ENCODE peak calls at places on chromosome 19, in six cellular contexts. One of them, this sample, is unnamed.
A peak's percentile ranks its signal among the peaks of the same experiment; 100 is the strongest.

GRCh38 chr19:56105090-56105701 is 15.9 kb downstream of the ZNF787 start:
- DNase-seq in body of pancreas: peak; percentile 86
- DNase-seq in thoracic aorta: peak; percentile 30
- DNase-seq in mesothelial cell of epicardium: peak; percentile 60
- DNase-seq in AG04450: no peak
- DNase-seq in cardiac muscle cell: peak; percentile 78
- DNase-seq in this sample: no peak

GRCh38 chr19:33815410-33816340 is 19.0 kb downstream of the KCTD15 start:
- DNase-seq in body of pancreas: no peak
- DNase-seq in thoracic aorta: no peak
- DNase-seq in mesothelial cell of epicardium: no peak
- DNase-seq in AG04450: no peak
- DNase-seq in cardiac muscle cell: no peak
- DNase-seq in this sample: no peak

GRCh38 chr19:5048727-5049553 is 80.0 kb downstream of the KDM4B start:
- DNase-seq in body of pancreas: no peak
- DNase-seq in thoracic aorta: peak; percentile 35
- DNase-seq in mesothelial cell of epicardium: no peak
- DNase-seq in AG04450: no peak
- DNase-seq in cardiac muscle cell: no peak
- DNase-seq in this sample: no peak

GRCh38 chr19:14089662-14090508 is 666 bp downstream of the SAMD1 start:
- DNase-seq in body of pancreas: peak; percentile 57
- DNase-seq in thoracic aorta: no peak
- DNase-seq in mesothelial cell of epicardium: peak; percentile 69
- DNase-seq in AG04450: no peak
- DNase-seq in cardiac muscle cell: peak; percentile 82
- DNase-seq in this sample: peak; percentile 73

GRCh38 chr19:13195678-13196077 is 45.5 kb downstream of the IER2 start:
- DNase-seq in body of pancreas: peak; percentile 83
- DNase-seq in thoracic aorta: no peak
- DNase-seq in mesothelial cell of epicardium: no peak
- DNase-seq in AG04450: no peak
- DNase-seq in cardiac muscle cell: peak; percentile 61
- DNase-seq in this sample: peak; percentile 65

GRCh38 chr19:38809592-38810252 is 3.0 kb downstream of the LGALS4 start:
- DNase-seq in body of pancreas: no peak
- DNase-seq in thoracic aorta: no peak
- DNase-seq in mesothelial cell of epicardium: no peak
- DNase-seq in AG04450: no peak
- DNase-seq in cardiac muscle cell: no peak
- DNase-seq in this sample: no peak

GRCh38 chr19:38781058-38781457 is 7.7 kb upstream of the LGALS7 start:
- DNase-seq in body of pancreas: no peak
- DNase-seq in thoracic aorta: no peak
- DNase-seq in mesothelial cell of epicardium: no peak
- DNase-seq in AG04450: no peak
- DNase-seq in cardiac muscle cell: no peak
- DNase-seq in this sample: no peak

GRCh38 chr19:30557927-30558557 is 185.9 kb downstream of the ZNF536 start:
- DNase-seq in body of pancreas: no peak
- DNase-seq in thoracic aorta: no peak
- DNase-seq in mesothelial cell of epicardium: no peak
- DNase-seq in AG04450: no peak
- DNase-seq in cardiac muscle cell: no peak
- DNase-seq in this sample: no peak

GRCh38 chr19:4059931-4060620 is 6.6 kb downstream of the ZBTB7A start:
- DNase-seq in body of pancreas: peak; percentile 48
- DNase-seq in thoracic aorta: no peak
- DNase-seq in mesothelial cell of epicardium: no peak
- DNase-seq in AG04450: no peak
- DNase-seq in cardiac muscle cell: no peak
- DNase-seq in this sample: no peak

GRCh38 chr19:43353606-43354304 is at the start of gene CD177:
- DNase-seq in body of pancreas: no peak
- DNase-seq in thoracic aorta: no peak
- DNase-seq in mesothelial cell of epicardium: no peak
- DNase-seq in AG04450: no peak
- DNase-seq in cardiac muscle cell: peak; percentile 13
- DNase-seq in this sample: no peak

GRCh38 chr19:18496167-18496979 is 25.5 kb downstream of the ELL start:
- DNase-seq in body of pancreas: peak; percentile 78
- DNase-seq in thoracic aorta: no peak
- DNase-seq in mesothelial cell of epicardium: no peak
- DNase-seq in AG04450: no peak
- DNase-seq in cardiac muscle cell: no peak
- DNase-seq in this sample: peak; percentile 67

GRCh38 chr19:49155830-49156346 is 692 bp upstream of the HRC start:
- DNase-seq in body of pancreas: no peak
- DNase-seq in thoracic aorta: no peak
- DNase-seq in mesothelial cell of epicardium: no peak
- DNase-seq in AG04450: no peak
- DNase-seq in cardiac muscle cell: peak; percentile 80
- DNase-seq in this sample: no peak

GRCh38 chr19:49555600-49556411 is 24.6 kb downstream of the NOSIP start:
- DNase-seq in body of pancreas: peak; percentile 96
- DNase-seq in thoracic aorta: no peak
- DNase-seq in mesothelial cell of epicardium: peak; percentile 50
- DNase-seq in AG04450: no peak
- DNase-seq in cardiac muscle cell: peak; percentile 90
- DNase-seq in this sample: no peak

GRCh38 chr19:37955986-37956385 is 49.0 kb downstream of the SIPA1L3 start:
- DNase-seq in body of pancreas: no peak
- DNase-seq in thoracic aorta: no peak
- DNase-seq in mesothelial cell of epicardium: no peak
- DNase-seq in AG04450: no peak
- DNase-seq in cardiac muscle cell: no peak
- DNase-seq in this sample: no peak

GRCh38 chr19:47427241-47428176 is 8.2 kb upstream of the MEIS3 start:
- DNase-seq in body of pancreas: peak; percentile 64
- DNase-seq in thoracic aorta: no peak
- DNase-seq in mesothelial cell of epicardium: peak; percentile 93
- DNase-seq in AG04450: no peak
- DNase-seq in cardiac muscle cell: peak; percentile 85
- DNase-seq in this sample: peak; percentile 87

GRCh38 chr19:35736913-35737886 is 5.1 kb downstream of the IGFLR1 start:
- DNase-seq in body of pancreas: no peak
- DNase-seq in thoracic aorta: no peak
- DNase-seq in mesothelial cell of epicardium: no peak
- DNase-seq in AG04450: no peak
- DNase-seq in cardiac muscle cell: no peak
- DNase-seq in this sample: peak; percentile 31
- TF ChIP-seq CTCF in body of pancreas: no peak
- TF ChIP-seq CTCF in thoracic aorta: no peak
- TF ChIP-seq CTCF in mesothelial cell of epicardium: peak; percentile 25
- TF ChIP-seq CTCF in AG04450: peak; percentile 9
- TF ChIP-seq CTCF in cardiac muscle cell: peak; percentile 2
- TF ChIP-seq CTCF in this sample: peak; percentile 34

GRCh38 chr19:45091031-45091918 is 1.7 kb upstream of the PPP1R37 start:
- DNase-seq in body of pancreas: peak; percentile 99
- DNase-seq in thoracic aorta: peak; percentile 94
- DNase-seq in mesothelial cell of epicardium: peak; percentile 99
- DNase-seq in AG04450: peak; percentile 98
- DNase-seq in cardiac muscle cell: peak; percentile 100
- DNase-seq in this sample: peak; percentile 89
- TF ChIP-seq CTCF in body of pancreas: peak; percentile 19
- TF ChIP-seq CTCF in thoracic aorta: no peak
- TF ChIP-seq CTCF in mesothelial cell of epicardium: no peak
- TF ChIP-seq CTCF in AG04450: no peak
- TF ChIP-seq CTCF in cardiac muscle cell: no peak
- TF ChIP-seq CTCF in this sample: no peak

DNA sequence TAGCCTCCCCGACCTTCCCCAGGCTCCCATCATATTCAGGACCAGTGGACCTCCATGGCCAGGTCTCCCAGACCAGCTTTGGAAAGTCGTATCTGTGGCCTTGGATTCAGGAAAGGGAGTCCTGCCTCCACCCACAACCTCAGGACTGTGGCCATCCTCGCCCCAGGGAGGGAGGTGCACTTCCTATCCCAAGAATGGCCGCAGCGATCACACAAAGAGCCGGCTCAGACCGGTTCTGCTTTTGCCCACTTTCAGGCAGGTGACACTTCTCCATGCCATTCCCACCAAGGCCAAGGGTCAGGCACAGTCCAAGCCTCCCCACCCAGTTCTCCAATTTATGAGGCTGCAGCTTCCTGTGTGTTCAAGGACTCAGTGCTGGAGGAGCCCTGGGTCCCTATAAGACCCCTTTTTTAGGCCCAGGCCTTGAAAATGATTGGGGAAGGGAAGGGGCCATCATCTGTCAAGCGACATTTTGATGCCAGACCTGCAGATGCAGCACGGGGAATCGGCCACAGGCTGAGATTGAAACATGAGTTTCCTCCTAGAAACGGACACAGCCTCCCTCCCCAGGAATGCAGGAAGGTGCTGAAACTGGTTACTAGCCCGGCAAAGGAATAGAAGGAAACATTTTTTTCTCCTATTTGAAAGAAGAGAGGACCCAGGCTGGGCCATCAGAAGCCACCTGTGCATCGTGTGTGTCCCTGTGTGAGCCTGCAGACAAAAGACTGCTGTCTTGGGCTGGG is 65.6 kb upstream of the USE1 start:
- DNase-seq in body of pancreas: no peak
- DNase-seq in thoracic aorta: no peak
- DNase-seq in mesothelial cell of epicardium: no peak
- DNase-seq in AG04450: no peak
- DNase-seq in cardiac muscle cell: no peak
- DNase-seq in this sample: no peak
- TF ChIP-seq CTCF in body of pancreas: no peak
- TF ChIP-seq CTCF in thoracic aorta: no peak
- TF ChIP-seq CTCF in mesothelial cell of epicardium: no peak
- TF ChIP-seq CTCF in AG04450: no peak
- TF ChIP-seq CTCF in cardiac muscle cell: no peak
- TF ChIP-seq CTCF in this sample: no peak

DNA sequence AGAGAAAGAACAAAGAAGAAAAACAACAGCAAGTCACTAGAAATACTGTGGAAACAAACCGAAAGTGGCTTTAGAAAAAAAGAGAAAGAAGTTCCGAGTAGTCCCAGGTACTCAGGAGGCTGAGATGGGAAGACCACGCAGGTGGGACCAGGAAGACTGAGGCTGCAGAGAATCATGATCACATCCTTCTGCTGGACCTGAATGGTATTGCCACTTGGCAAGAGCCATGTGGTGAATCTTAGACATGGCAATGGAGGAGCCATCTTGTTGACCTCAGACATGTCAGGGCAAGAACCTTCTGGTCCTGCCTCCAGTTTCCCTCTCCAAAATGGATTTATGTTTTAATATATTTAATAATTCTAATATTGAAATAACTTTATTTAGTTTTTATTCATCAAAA is 37.4 kb upstream of the ZNF724 start:
- DNase-seq in body of pancreas: no peak
- DNase-seq in thoracic aorta: no peak
- DNase-seq in mesothelial cell of epicardium: no peak
- DNase-seq in AG04450: no peak
- DNase-seq in cardiac muscle cell: no peak
- DNase-seq in this sample: no peak
- TF ChIP-seq CTCF in body of pancreas: no peak
- TF ChIP-seq CTCF in thoracic aorta: no peak
- TF ChIP-seq CTCF in mesothelial cell of epicardium: no peak
- TF ChIP-seq CTCF in AG04450: no peak
- TF ChIP-seq CTCF in cardiac muscle cell: no peak
- TF ChIP-seq CTCF in this sample: no peak

DNA sequence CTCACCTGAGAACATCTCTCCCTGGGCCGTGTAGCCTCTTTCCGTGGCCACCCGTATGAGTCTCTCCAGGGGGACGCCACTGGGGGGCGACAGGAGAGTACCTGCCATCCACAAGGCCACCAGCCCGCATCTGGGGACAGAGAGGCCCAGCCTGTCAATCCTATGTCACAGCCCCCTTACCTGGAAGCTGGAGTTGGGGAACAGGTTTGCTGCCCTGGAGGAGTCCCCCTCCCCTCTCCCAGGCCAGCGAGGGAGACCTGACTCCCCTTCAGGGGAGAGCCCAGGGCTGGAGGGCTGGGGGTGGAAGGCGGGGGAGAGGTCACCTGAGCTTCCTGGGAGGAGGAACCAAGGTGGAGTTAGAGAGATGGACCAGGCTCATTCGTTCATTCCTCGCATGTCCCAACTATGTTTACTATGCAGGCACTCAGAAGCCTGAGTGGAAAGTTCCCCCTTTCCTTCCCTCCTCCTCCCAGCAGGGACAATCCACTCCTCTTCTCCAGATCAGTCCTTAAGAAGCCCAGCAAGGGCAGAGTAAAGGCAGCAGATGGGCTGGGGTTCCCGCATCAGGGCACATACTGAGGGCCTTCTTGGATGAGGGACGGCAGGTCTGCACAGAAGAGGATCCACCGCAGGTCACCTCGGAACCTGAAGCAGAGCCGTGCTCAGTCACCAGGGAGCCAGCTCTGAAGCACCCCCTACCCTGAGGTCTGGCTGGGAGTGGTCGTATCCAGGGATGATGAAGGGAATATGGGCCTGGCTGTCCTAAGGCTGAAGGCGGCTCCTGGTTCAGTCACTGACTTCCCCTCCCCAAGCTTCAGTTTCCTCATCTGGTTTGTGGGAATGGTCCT is 5.5 kb downstream of the ACTMAP start:
- DNase-seq in body of pancreas: no peak
- DNase-seq in thoracic aorta: no peak
- DNase-seq in mesothelial cell of epicardium: no peak
- DNase-seq in AG04450: no peak
- DNase-seq in cardiac muscle cell: peak; percentile 14
- DNase-seq in this sample: no peak
- TF ChIP-seq CTCF in body of pancreas: peak; percentile 28
- TF ChIP-seq CTCF in thoracic aorta: no peak
- TF ChIP-seq CTCF in mesothelial cell of epicardium: no peak
- TF ChIP-seq CTCF in AG04450: no peak
- TF ChIP-seq CTCF in cardiac muscle cell: no peak
- TF ChIP-seq CTCF in this sample: peak; percentile 44

DNA sequence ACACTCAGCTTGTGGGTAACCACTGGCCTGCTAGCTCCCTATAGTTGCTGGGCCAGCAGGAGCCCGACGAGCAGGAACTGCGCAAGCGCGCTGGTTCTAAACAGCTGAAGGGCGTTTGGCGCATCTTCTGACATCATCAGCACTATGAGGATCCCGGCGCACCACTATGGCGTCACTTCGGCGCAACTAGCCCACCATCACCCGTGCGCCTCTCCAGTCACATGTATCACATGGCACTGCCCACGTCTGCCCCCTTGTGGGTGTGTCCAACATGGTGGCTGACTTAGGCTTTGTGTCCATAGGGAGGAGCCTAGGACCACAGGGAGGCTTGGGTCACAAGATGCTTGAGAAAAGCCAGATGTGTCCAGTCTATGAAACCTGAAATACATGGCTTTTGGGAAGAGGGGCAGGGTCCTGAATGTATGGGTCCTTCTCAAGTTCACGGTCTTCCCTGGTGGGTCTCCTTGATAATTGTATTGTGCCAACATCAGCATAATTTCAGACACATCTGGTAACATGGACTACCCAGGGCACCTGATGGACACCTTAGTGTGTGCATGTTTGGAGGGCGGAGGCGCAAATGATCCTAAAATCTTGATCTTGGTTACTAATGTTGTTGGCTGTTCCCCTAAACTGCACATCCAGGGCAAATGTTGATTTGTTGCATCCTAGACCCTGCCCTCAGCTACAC is 18.0 kb downstream of the KLK4 start:
- DNase-seq in body of pancreas: peak; percentile 15
- DNase-seq in thoracic aorta: no peak
- DNase-seq in mesothelial cell of epicardium: no peak
- DNase-seq in AG04450: no peak
- DNase-seq in cardiac muscle cell: no peak
- DNase-seq in this sample: no peak
- TF ChIP-seq CTCF in body of pancreas: peak; percentile 27
- TF ChIP-seq CTCF in thoracic aorta: no peak
- TF ChIP-seq CTCF in mesothelial cell of epicardium: no peak
- TF ChIP-seq CTCF in AG04450: no peak
- TF ChIP-seq CTCF in cardiac muscle cell: no peak
- TF ChIP-seq CTCF in this sample: peak; percentile 28

This sample was measured in GM13977.